ENCODE peak calls at places on chromosomes 11 and 22, in four cellular contexts. G, N, J and R are unnamed samples.

GRCh38 chr11:64854534-64855502 is 10.4 kb upstream of the CDC42BPG start:
- DNase-seq in G (peak; percentile 85), N (peak; percentile 97), J (peak; percentile 89), R (peak; percentile 48)

GRCh38 chr22:39577900-39578299 is 7.3 kb downstream of the CACNA1I start:
- DNase-seq in N (no peak), G (no peak), J (no peak), R (no peak)

GRCh38 chr22:45502215-45503070 is at the start of gene FBLN1:
- DNase-seq in G (no peak), J (peak; percentile 85), N (peak; percentile 69), R (no peak)

GRCh38 chr22:44127353-44127752 is 53.4 kb upstream of the PARVG start:
- DNase-seq in N (peak; percentile 17), G (no peak), J (no peak), R (no peak)

GRCh38 chr11:97610000-97610399 is 1220.2 kb downstream of the JRKL start:
- DNase-seq in J (no peak), N (peak; percentile 0), G (no peak), R (no peak)

GRCh38 chr11:86637976-86638375 is 34.4 kb downstream of the ME3 start:
- DNase-seq in J (no peak), G (no peak), N (no peak), R (no peak)

GRCh38 chr22:22884888-22885840 is 2.5 kb upstream of the IGLL5 start:
- DNase-seq in J (no peak), N (no peak), G (peak; percentile 77), R (no peak)

GRCh38 chr11:13269775-13270174 is 7.8 kb upstream of the BMAL1 start:
- DNase-seq in N (peak; percentile 83), G (no peak), J (no peak), R (no peak)

GRCh38 chr11:73645972-73646631 is at the start of gene PLEKHB1:
- DNase-seq in N (no peak), G (no peak), J (peak; percentile 74), R (no peak)

GRCh38 chr22:33909075-33909458 is 11.2 kb downstream of the LARGE1 start:
- DNase-seq in G (peak; percentile 19), J (no peak), N (peak; percentile 75), R (no peak)

GRCh38 chr22:25482091-25482760 is 82.2 kb upstream of the GRK3 start:
- DNase-seq in G (no peak), J (no peak), N (no peak), R (no peak)

GRCh38 chr11:57675176-57675941 is 7.4 kb downstream of the ZDHHC5 start:
- DNase-seq in G (no peak), J (no peak), N (no peak), R (no peak)

GRCh38 chr11:27356624-27357222 is 6.3 kb downstream of the CCDC34 start:
- DNase-seq in N (no peak), J (no peak), G (no peak), R (no peak)

GRCh38 chr11:97888641-97889040 is 1132.1 kb upstream of the CNTN5 start:
- DNase-seq in N (no peak), J (no peak), G (no peak), R (no peak)

GRCh38 chr11:87142594-87142993 is 104.9 kb downstream of the TMEM135 start:
- DNase-seq in N (no peak), J (no peak), G (no peak), R (no peak)

GRCh38 chr11:45333506-45333971 is 47.4 kb upstream of the SYT13 start:
- DNase-seq in J (peak; percentile 72), G (peak; percentile 28), N (peak; percentile 38), R (no peak)

GRCh38 chr22:22086501-22087158 is 104.0 kb upstream of the TOP3B start:
- DNase-seq in N (peak; percentile 60), J (peak; percentile 55), G (no peak), R (no peak)

GRCh38 chr22:50483977-50484853 is 2.4 kb upstream of the MIOX start:
- DNase-seq in N (no peak), G (peak; percentile 74), J (no peak), R (no peak)

GRCh38 chr11:45768486-45768885 is 36.5 kb upstream of the SLC35C1 start:
- DNase-seq in J (no peak), N (no peak), G (no peak), R (no peak)

GRCh38 chr11:9941991-9942390 is 278.1 kb downstream of the SWAP70 start:
- DNase-seq in N (no peak), G (no peak), J (no peak), R (no peak)

GRCh38 chr22:26977741-26978140 is 320.4 kb downstream of the MIAT start:
- DNase-seq in G (no peak), N (no peak), J (no peak), R (no peak)

DNA sequence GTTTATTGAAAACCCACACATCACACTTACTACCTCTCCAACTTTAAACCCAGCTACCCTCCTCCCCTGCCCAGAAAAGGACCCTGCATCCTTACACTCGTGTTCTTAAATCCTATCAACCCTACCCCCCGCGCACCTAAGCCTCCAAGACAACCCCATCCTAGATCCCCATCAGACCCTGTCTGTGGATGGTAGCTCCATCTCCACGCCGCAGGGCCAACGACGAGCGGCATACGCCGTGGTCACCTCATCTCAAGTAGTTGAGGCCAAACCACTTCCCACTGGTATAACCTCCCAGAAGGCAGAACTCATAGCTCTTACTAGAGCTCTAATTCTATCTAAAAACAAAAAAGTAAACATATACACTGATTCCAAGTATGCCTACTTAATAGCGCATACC is 9.4 kb upstream of the OR56A3 start:
- DNase-seq in N (no peak), J (no peak), G (no peak), R (no peak)
- H3K9me3 ChIP-seq in N (no peaks in the 10 kb centered on the region), J (no peaks in the 10 kb centered on the region), G (no peaks in the 10 kb centered on the region), R (no peaks in the 10 kb centered on the region)

GRCh38 chr11:17369094-17369493 is 17.5 kb downstream of the NCR3LG1 start:
- DNase-seq in J (no peak), G (no peak), N (no peak), R (no peak)
- H3K9me3 ChIP-seq in J (peaks cover 18% of the 10 kb centered on the region), G (peaks cover 39% of the 10 kb centered on the region), N (no peaks in the 10 kb centered on the region), R (peaks cover 21% of the 10 kb centered on the region)

GRCh38 chr22:16829985-16830384 is 4.8 kb upstream of the XKR3 start:
- DNase-seq in G (no peak), N (no peak), J (no peak), R (no peak)
- H3K9me3 ChIP-seq in G (peaks cover 5% of the 10 kb centered on the region), N (no peaks in the 10 kb centered on the region), J (no peaks in the 10 kb centered on the region), R (no peaks in the 10 kb centered on the region)

GRCh38 chr22:42074846-42075245 is 798 bp downstream of the PHETA2 start:
- DNase-seq in G (no peak), N (no peak), J (no peak), R (no peak)
- H3K9me3 ChIP-seq in G (no peaks in the 10 kb centered on the region), N (no peaks in the 10 kb centered on the region), J (no peaks in the 10 kb centered on the region), R (no peaks in the 10 kb centered on the region)

GRCh38 chr11:3093281-3094191 is 36.3 kb upstream of the CARS1 start:
- DNase-seq in N (no peak), J (peak; percentile 59), G (no peak), R (no peak)

GRCh38 chr11:3092603-3093141 is 35.4 kb upstream of the CARS1 start:
- DNase-seq in G (no peak), N (no peak), J (peak; percentile 65), R (no peak)

GRCh38 chr11:3091081-3091845 is 34.0 kb upstream of the CARS1 start:
- DNase-seq in N (no peak), G (no peak), J (peak; percentile 58), R (no peak)

GRCh38 chr11:3090096-3090901 is 33.1 kb upstream of the CARS1 start:
- DNase-seq in G (no peak), N (no peak), J (peak; percentile 55), R (no peak)

DNA sequence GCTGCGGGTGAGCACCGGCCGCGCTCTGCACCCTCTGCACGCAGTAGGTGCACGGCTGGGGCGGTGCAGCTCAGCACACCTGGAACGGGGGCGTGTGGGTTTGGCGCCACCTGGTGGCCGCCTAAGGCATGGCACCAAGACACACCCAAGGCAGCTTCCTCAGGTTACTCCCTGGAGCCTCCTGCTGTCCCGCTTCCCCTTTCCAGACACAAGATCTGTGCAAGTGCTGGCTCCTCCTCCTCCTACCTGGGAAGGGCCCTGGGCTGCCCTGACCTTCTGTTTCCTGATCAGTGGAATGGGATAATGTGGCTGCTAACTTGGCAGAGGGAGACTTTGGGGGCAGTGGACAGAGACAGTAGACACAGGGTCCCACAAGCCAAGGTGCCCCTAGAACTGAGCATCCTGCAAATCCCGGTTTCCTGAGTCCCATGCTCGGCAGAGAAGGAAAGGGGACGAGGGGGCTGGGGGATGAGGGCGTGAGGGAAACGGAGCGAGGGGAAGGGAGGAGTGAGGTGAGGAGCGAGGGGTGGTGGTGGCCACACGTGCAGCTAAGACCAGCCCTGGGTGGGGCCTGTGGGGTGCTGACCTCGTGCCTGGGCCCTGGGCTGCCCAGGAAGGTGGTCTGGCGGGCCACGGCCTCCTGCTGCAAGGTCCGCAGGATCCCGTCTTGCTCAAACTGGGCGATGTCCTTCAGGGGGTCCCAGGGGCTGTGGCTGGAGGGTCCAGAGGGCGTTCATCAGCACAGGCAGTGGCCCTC is 34.8 kb upstream of the CARS1 start:
- DNase-seq in N (peak; percentile 62), G (peak; percentile 80), J (peak; percentile 85), R (peak; percentile 67)
- H3K9me3 ChIP-seq in N (no peaks in the 10 kb centered on the region), G (no peaks in the 10 kb centered on the region), J (no peaks in the 10 kb centered on the region), R (no peaks in the 10 kb centered on the region)

GRCh38 chr11:134624166-134624920 is 212.3 kb upstream of the B3GAT1 start:
- DNase-seq in N (no peak), G (no peak), J (no peak), R (no peak)

GRCh38 chr11:134625631-134626030 is 213.6 kb upstream of the B3GAT1 start:
- DNase-seq in N (no peak), G (no peak), J (no peak), R (no peak)

GRCh38 chr11:134622458-134622857 is 210.4 kb upstream of the B3GAT1 start:
- DNase-seq in G (no peak), J (no peak), N (no peak), R (no peak)

GRCh38 chr11:134625151-134625550 is 213.1 kb upstream of the B3GAT1 start:
- DNase-seq in J (no peak), G (no peak), N (no peak), R (no peak)

GRCh38 chr11:134623711-134624110 is 211.7 kb upstream of the B3GAT1 start:
- DNase-seq in N (no peak), J (no peak), G (no peak), R (no peak)
- H3K9me3 ChIP-seq in N (no peaks in the 10 kb centered on the region), J (no peaks in the 10 kb centered on the region), G (no peaks in the 10 kb centered on the region), R (no peaks in the 10 kb centered on the region)

GRCh38 chr11:61021661-61022212 is 50.3 kb downstream of the CD6 start:
- DNase-seq in G (peak; percentile 75), J (no peak), N (no peak), R (peak; percentile 89)
- H3K9me3 ChIP-seq in G (no peaks in the 10 kb centered on the region), J (no peaks in the 10 kb centered on the region), N (no peaks in the 10 kb centered on the region), R (no peaks in the 10 kb centered on the region)

DNA sequence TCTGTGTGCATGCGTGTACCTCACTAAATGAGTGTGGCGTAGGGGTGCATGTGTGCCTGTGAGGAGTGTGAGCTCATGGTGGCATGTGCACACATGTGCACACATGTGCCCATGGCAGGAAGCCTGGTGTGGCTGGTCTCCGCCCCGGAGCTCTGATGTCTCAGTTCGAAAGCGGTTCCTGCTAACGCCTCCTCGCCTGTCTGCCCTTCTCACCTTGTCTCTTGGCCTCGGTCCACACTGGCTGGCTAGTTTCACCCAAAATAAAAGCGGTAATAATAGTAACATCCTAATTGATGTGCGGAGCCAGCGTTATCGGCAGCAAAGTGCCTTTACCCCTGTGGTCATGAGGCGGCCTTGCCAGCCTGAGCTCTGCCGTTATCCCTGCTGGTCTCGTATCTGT is 1190.4 kb downstream of the BRD1 start:
- DNase-seq in J (no peak), G (no peak), N (no peak), R (no peak)
- H3K9me3 ChIP-seq in J (no peaks in the 10 kb centered on the region), G (no peaks in the 10 kb centered on the region), N (no peaks in the 10 kb centered on the region), R (no peaks in the 10 kb centered on the region)